ENCODE peak calls at places on chromosomes 1 and 21, in eight cellular contexts. G is left lung, I is SK-N-SH, D is AG04450, S is right cardiac atrium, Y is fibroblast of lung, P is tibial artery, N is RWPE2. C is an unnamed sample.

GRCh38 chr1:228735871-228736586 is 750 bp downstream of the RHOU start:
- DNase-seq in N (no peak), P (peak), S (peak), I (no peak), G (peak), Y (peak), D (no peak), C (no peak)

GRCh38 chr1:98385691-98386090 is 275.8 kb upstream of the SNX7 start:
- DNase-seq in N (no peak), S (no peak), G (no peak), I (no peak), P (no peak), Y (peak), D (no peak), C (no peak)

GRCh38 chr1:109502368-109502851 is 7.1 kb downstream of the AMIGO1 start:
- DNase-seq in Y (no peak), P (no peak), G (no peak), N (no peak), I (no peak), S (no peak), D (no peak), C (no peak)

GRCh38 chr1:58443986-58444603 is 102.4 kb downstream of the OMA1 start:
- DNase-seq in D (no peak), Y (no peak), N (no peak), S (no peak), I (no peak), P (no peak), G (no peak), C (no peak)

GRCh38 chr1:11147371-11147770 is 41.8 kb upstream of the ANGPTL7 start:
- DNase-seq in P (no peak), D (no peak), S (no peak), N (no peak), Y (no peak), I (peak), G (no peak), C (no peak)

GRCh38 chr1:90417139-90417538 is 300.0 kb downstream of the BARHL2 start:
- DNase-seq in G (no peak), P (no peak), Y (no peak), S (no peak), D (no peak), N (no peak), I (no peak), C (no peak)

GRCh38 chr1:10415211-10415930 is 14.9 kb upstream of the CENPS start:
- DNase-seq in G (peak), I (no peak), P (no peak), S (peak), Y (peak), N (no peak), D (peak), C (no peak)

GRCh38 chr1:157505481-157506272 is 46.6 kb downstream of the FCRL5 start:
- DNase-seq in G (peak), D (peak), S (no peak), P (no peak), Y (peak), N (no peak), I (peak), C (no peak)

GRCh38 chr1:21963477-21964217 is 13.2 kb upstream of the CELA3B start:
- DNase-seq in P (peak), D (peak), G (peak), N (no peak), I (peak), Y (peak), S (peak), C (no peak)

GRCh38 chr1:185228979-185229378 is 72.0 kb downstream of the SWT1 start:
- DNase-seq in Y (no peak), I (no peak), G (no peak), D (no peak), S (no peak), P (no peak), N (no peak), C (no peak)

GRCh38 chr1:99005142-99005491 is 456 bp upstream of the PLPPR5 start:
- DNase-seq in G (no peak), S (no peak), I (no peak), D (no peak), P (no peak), N (no peak), Y (no peak), C (no peak)

GRCh38 chr1:213331776-213332175 is 280.7 kb downstream of the RPS6KC1 start:
- DNase-seq in D (no peak), Y (no peak), N (no peak), P (no peak), S (no peak), G (no peak), I (no peak), C (no peak)

GRCh38 chr1:155198547-155198906 is 9.2 kb downstream of the THBS3 start:
- DNase-seq in G (no peak), I (no peak), Y (no peak), S (no peak), N (peak), D (no peak), P (no peak), C (no peak)

GRCh38 chr1:228226956-228227791 is 19.3 kb downstream of the OBSCN start:
- DNase-seq in P (no peak), Y (peak), G (no peak), N (no peak), I (no peak), D (no peak), S (no peak), C (no peak)

GRCh38 chr1:145922266-145922665 is 3.7 kb upstream of the PEX11B start:
- DNase-seq in I (no peak), G (no peak), N (no peak), Y (peak), D (no peak), S (no peak), P (no peak), C (no peak)

GRCh38 chr1:85142753-85143152 is 58.1 kb downstream of the SYDE2 start:
- DNase-seq in Y (no peak), P (no peak), G (no peak), D (no peak), N (no peak), I (no peak), S (peak), C (no peak)

GRCh38 chr1:230219174-230220067 is 152.4 kb downstream of the GALNT2 start:
- DNase-seq in D (no peak), P (no peak), N (no peak), G (no peak), I (no peak), Y (no peak), S (no peak), C (no peak)

GRCh38 chr1:230215049-230215448 is 148.0 kb downstream of the GALNT2 start:
- DNase-seq in I (no peak), N (no peak), P (peak), D (no peak), G (no peak), S (peak), Y (peak), C (no peak)

GRCh38 chr1:230212405-230212936 is 145.4 kb downstream of the GALNT2 start:
- DNase-seq in D (no peak), G (no peak), P (no peak), N (no peak), S (no peak), I (no peak), Y (no peak), C (no peak)

GRCh38 chr1:230218667-230219066 is 151.6 kb downstream of the GALNT2 start:
- DNase-seq in Y (no peak), D (no peak), S (no peak), N (no peak), P (no peak), I (no peak), G (no peak), C (no peak)

GRCh38 chr1:230215529-230215928 is 148.5 kb downstream of the GALNT2 start:
- DNase-seq in D (no peak), S (no peak), N (no peak), G (no peak), I (no peak), P (no peak), Y (no peak), C (no peak)
- H3K27ac ChIP-seq in D (no peak), S (peak), N (no peak), G (peak), I (no peak), P (peak), Y (no peak), C (no peak)

GRCh38 chr1:234999513-234999940 is 129.1 kb downstream of the TOMM20 start:
- DNase-seq in N (no peak), I (no peak), D (no peak), S (no peak), P (no peak), G (no peak), Y (no peak), C (no peak)
- H3K27ac ChIP-seq in N (no peak), I (no peak), D (no peak), S (no peak), P (peak), G (no peak), Y (no peak), C (no peak)

DNA sequence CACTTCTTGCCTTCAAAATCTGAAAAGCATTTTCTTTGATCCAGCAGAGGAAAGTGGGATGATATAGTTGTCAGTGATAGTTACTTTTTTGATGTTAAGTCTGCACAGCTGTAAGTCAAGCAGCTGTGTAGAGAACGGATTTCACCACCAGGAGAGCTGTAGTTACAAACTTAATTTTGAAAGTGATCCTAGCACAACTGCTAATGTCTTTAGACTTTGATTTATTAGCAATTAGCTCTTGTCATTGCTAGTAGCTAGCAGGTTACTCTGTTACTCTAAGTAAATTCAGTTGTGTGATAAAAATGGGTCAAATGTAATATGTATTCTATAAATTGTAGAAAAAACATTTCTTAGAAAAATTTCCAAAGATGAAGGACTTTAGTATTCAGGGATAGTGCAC is 46.0 kb downstream of the ALG6 start:
- DNase-seq in S (no peak), I (no peak), P (no peak), G (no peak), Y (no peak), D (no peak), N (no peak), C (no peak)
- H3K27ac ChIP-seq in S (no peak), I (no peak), P (no peak), G (no peak), Y (no peak), D (no peak), N (no peak), C (no peak)

DNA sequence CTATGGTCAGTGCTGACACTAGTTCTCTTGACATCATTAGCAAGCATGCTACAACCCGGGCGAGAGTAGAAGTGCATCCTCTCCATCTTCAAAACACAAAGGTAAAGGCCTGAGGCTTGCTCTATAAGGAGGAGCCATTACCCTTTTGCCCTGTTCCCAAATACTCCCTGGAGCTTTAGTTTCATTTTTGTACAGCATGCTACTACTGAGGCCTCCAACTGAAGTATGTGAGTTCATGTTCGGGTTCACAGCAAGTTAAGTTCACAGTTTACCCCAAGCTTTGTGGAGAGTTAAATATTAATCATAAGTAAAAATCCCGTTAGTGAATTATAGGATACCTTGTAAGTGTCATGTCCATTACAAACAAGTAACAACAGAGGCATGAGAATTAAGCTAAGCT is 156.6 kb downstream of the APP start:
- DNase-seq in P (no peak), I (no peak), S (no peak), D (no peak), G (no peak), N (no peak), Y (no peak), C (no peak)
- H3K27ac ChIP-seq in P (no peak), I (no peak), S (no peak), D (no peak), G (no peak), N (no peak), Y (no peak), C (no peak)

DNA sequence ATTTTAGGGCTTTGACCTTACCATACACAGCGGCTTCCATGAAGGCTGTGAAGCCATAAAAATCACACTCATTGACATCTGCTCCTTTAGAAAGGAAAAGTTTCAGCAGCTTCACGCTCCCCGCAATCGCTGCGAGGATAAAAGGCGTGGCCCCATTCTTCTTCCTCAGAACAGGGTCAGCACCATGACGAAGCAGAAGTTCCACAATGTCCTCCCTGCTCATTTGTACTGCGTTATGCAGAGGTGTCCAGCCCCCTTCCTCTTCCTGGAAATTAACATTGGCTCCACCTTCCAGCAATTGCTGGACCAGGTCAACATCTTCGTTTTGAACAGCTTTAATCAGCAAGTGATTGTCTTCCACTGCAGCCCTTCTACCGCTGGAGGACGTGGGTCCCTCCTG is 2.7 kb downstream of the RNASEL start:
- DNase-seq in N (no peak), S (no peak), I (no peak), P (no peak), Y (no peak), G (no peak), D (no peak), C (no peak)
- H3K27ac ChIP-seq in N (no peak), S (no peak), I (no peak), P (no peak), Y (no peak), G (peak), D (no peak), C (no peak)